ENCODE peak calls at places on chromosomes 5 and 9, in seven cellular contexts. D is activated CD8-positive, alpha-beta memory T cell treated with anti-CD3 and anti-CD28 coated beads for 24 hours; Z is GM04503; A is A549; F is MM.1S; J is substantia nigra; K is M059J. B is an unnamed sample.

GRCh38 chr5:89043676-89044075 is 160.7 kb upstream of the MEF2C start:
- DNase-seq in F (peak), D (no peak), K (peak), J (no peak), A (no peak), Z (no peak), B (peak)

GRCh38 chr5:68086443-68086842 is 129.1 kb upstream of the PIK3R1 start:
- DNase-seq in K (no peak), F (no peak), Z (no peak), D (no peak), J (no peak), A (no peak), B (no peak)

GRCh38 chr5:125342938-125343401 is 596.5 kb upstream of the ZNF608 start:
- DNase-seq in K (peak), F (no peak), D (no peak), A (no peak), J (no peak), Z (peak), B (peak)

GRCh38 chr5:66503203-66503789 is 92.9 kb upstream of the MAST4 start:
- DNase-seq in K (no peak), A (no peak), F (no peak), D (no peak), Z (no peak), J (no peak), B (no peak)

GRCh38 chr5:64811050-64811640 is 42.4 kb downstream of the CWC27 start:
- DNase-seq in Z (peak), D (no peak), F (peak), A (peak), J (no peak), K (peak), B (no peak)

GRCh38 chr9:70868661-70869652 is 252.5 kb downstream of the TRPM3 start:
- DNase-seq in J (no peak), A (no peak), F (no peak), Z (no peak), D (no peak), K (peak), B (no peak)

GRCh38 chr9:4327504-4328191 is 27.8 kb upstream of the GLIS3 start:
- DNase-seq in A (no peak), Z (no peak), K (peak), J (no peak), D (no peak), F (no peak), B (peak)

GRCh38 chr5:79859588-79859987 is 131.5 kb downstream of the MTX3 start:
- DNase-seq in D (peak), A (no peak), Z (no peak), J (no peak), F (no peak), K (no peak), B (no peak)

GRCh38 chr5:73946926-73947455 is 321.0 kb downstream of the ARHGEF28 start:
- DNase-seq in J (no peak), K (no peak), Z (no peak), A (no peak), F (no peak), D (no peak), B (no peak)

GRCh38 chr5:172450861-172451695 is 3.2 kb downstream of the SH3PXD2B start:
- DNase-seq in F (peak), D (peak), J (peak), Z (no peak), A (peak), K (peak), B (peak)

GRCh38 chr5:82054004-82054710 is 82.3 kb downstream of the ATG10 start:
- DNase-seq in A (no peak), D (no peak), Z (no peak), J (no peak), F (no peak), K (no peak), B (no peak)

GRCh38 chr9:72478993-72479392 is 42.4 kb upstream of the TMC1 start:
- DNase-seq in A (no peak), D (no peak), F (no peak), K (peak), J (no peak), Z (no peak), B (no peak)

GRCh38 chr9:134486127-134486995 is 155.2 kb upstream of the COL5A1 start:
- DNase-seq in K (no peak), D (no peak), A (no peak), Z (no peak), F (no peak), J (no peak), B (no peak)

GRCh38 chr9:91180930-91181268 is 180.8 kb downstream of the AUH start:
- DNase-seq in A (no peak), Z (no peak), J (no peak), D (no peak), F (no peak), K (no peak), B (no peak)

GRCh38 chr9:93899609-93900435 is 55.3 kb downstream of the BARX1 start:
- DNase-seq in Z (no peak), F (no peak), K (no peak), A (no peak), D (peak), J (no peak), B (no peak)

GRCh38 chr5:34002629-34003328 is 5.1 kb downstream of the AMACR start:
- DNase-seq in Z (no peak), J (no peak), D (no peak), K (peak), A (no peak), F (no peak), B (peak)

GRCh38 chr9:91845839-91846238 is 104.2 kb downstream of the ROR2 start:
- DNase-seq in A (no peak), K (peak), F (no peak), D (no peak), Z (no peak), J (no peak), B (no peak)

GRCh38 chr5:91219803-91220371 is 163.2 kb downstream of the ARRDC3 start:
- DNase-seq in A (peak), Z (no peak), D (peak), K (peak), J (no peak), F (peak), B (no peak)

GRCh38 chr9:79221084-79221483 is 350.7 kb upstream of the TLE4 start:
- DNase-seq in K (peak), J (no peak), F (no peak), D (no peak), A (peak), Z (peak), B (peak)